ENCODE peak calls at places on chromosomes 3 and 15, in ten cellular contexts. One of them, this sample, is unnamed.

GRCh38 chr3:141949972-141950371 is 73.5 kb downstream of the ATP1B3 start:
- DNase-seq in cortex of kidney: no peak
- DNase-seq in activated CD4-positive, alpha-beta T cell treated with anti-CD3 and anti-CD28 coated beads, Interleukin-2, amount 50 U/mL, for 48 hours: no peak
- DNase-seq in NCI-H2029: no peak
- DNase-seq in psoas muscle: no peak
- DNase-seq in stimulated activated CD4-positive, alpha-beta T cell treated with anti-CD3 and anti-CD28 coated beads, Interleukin-4, amount 100 ng/mL, for 1 hour: no peak
- DNase-seq in AG04450: no peak
- DNase-seq in cardiac muscle cell: no peak
- DNase-seq in Ammon's horn: no peak
- DNase-seq in ELR: no peak
- DNase-seq in this sample: no peak

GRCh38 chr3:195556390-195556789 is 13.3 kb upstream of the PPP1R2 start:
- DNase-seq in activated CD4-positive, alpha-beta T cell treated with anti-CD3 and anti-CD28 coated beads, Interleukin-2, amount 50 U/mL, for 48 hours: peak; percentile 42
- DNase-seq in cardiac muscle cell: peak; percentile 47
- DNase-seq in stimulated activated CD4-positive, alpha-beta T cell treated with anti-CD3 and anti-CD28 coated beads, Interleukin-4, amount 100 ng/mL, for 1 hour: peak; percentile 40
- DNase-seq in psoas muscle: no peak
- DNase-seq in AG04450: no peak
- DNase-seq in Ammon's horn: peak; percentile 66
- DNase-seq in ELR: no peak
- DNase-seq in cortex of kidney: no peak
- DNase-seq in NCI-H2029: no peak
- DNase-seq in this sample: no peak

GRCh38 chr15:21270474-21270873 is 169.8 kb downstream of the POTEB3 start:
- DNase-seq in AG04450: no peak
- DNase-seq in activated CD4-positive, alpha-beta T cell treated with anti-CD3 and anti-CD28 coated beads, Interleukin-2, amount 50 U/mL, for 48 hours: no peak
- DNase-seq in psoas muscle: no peak
- DNase-seq in cardiac muscle cell: no peak
- DNase-seq in Ammon's horn: no peak
- DNase-seq in cortex of kidney: no peak
- DNase-seq in NCI-H2029: no peak
- DNase-seq in stimulated activated CD4-positive, alpha-beta T cell treated with anti-CD3 and anti-CD28 coated beads, Interleukin-4, amount 100 ng/mL, for 1 hour: no peak
- DNase-seq in ELR: no peak
- DNase-seq in this sample: no peak

GRCh38 chr15:42595641-42596240 is 20.3 kb downstream of the STARD9 start:
- DNase-seq in psoas muscle: no peak
- DNase-seq in stimulated activated CD4-positive, alpha-beta T cell treated with anti-CD3 and anti-CD28 coated beads, Interleukin-4, amount 100 ng/mL, for 1 hour: no peak
- DNase-seq in Ammon's horn: peak; percentile 47
- DNase-seq in cardiac muscle cell: no peak
- DNase-seq in AG04450: no peak
- DNase-seq in activated CD4-positive, alpha-beta T cell treated with anti-CD3 and anti-CD28 coated beads, Interleukin-2, amount 50 U/mL, for 48 hours: no peak
- DNase-seq in NCI-H2029: no peak
- DNase-seq in cortex of kidney: no peak
- DNase-seq in ELR: no peak
- DNase-seq in this sample: no peak

GRCh38 chr15:64561997-64562396 is 101.6 kb downstream of the ZNF609 start:
- DNase-seq in NCI-H2029: no peak
- DNase-seq in cardiac muscle cell: no peak
- DNase-seq in cortex of kidney: no peak
- DNase-seq in ELR: no peak
- DNase-seq in AG04450: no peak
- DNase-seq in activated CD4-positive, alpha-beta T cell treated with anti-CD3 and anti-CD28 coated beads, Interleukin-2, amount 50 U/mL, for 48 hours: no peak
- DNase-seq in stimulated activated CD4-positive, alpha-beta T cell treated with anti-CD3 and anti-CD28 coated beads, Interleukin-4, amount 100 ng/mL, for 1 hour: no peak
- DNase-seq in Ammon's horn: no peak
- DNase-seq in psoas muscle: no peak
- DNase-seq in this sample: no peak

GRCh38 chr3:197456271-197457091 is 99.3 kb downstream of the BDH1 start:
- DNase-seq in Ammon's horn: peak; percentile 82
- DNase-seq in AG04450: peak; percentile 75
- DNase-seq in activated CD4-positive, alpha-beta T cell treated with anti-CD3 and anti-CD28 coated beads, Interleukin-2, amount 50 U/mL, for 48 hours: peak; percentile 74
- DNase-seq in ELR: peak; percentile 95
- DNase-seq in cardiac muscle cell: peak; percentile 88
- DNase-seq in psoas muscle: peak; percentile 91
- DNase-seq in NCI-H2029: no peak
- DNase-seq in stimulated activated CD4-positive, alpha-beta T cell treated with anti-CD3 and anti-CD28 coated beads, Interleukin-4, amount 100 ng/mL, for 1 hour: peak; percentile 56
- DNase-seq in cortex of kidney: no peak
- DNase-seq in this sample: peak; percentile 68

GRCh38 chr3:69119681-69120080 is 2.7 kb downstream of the LMOD3 start:
- DNase-seq in activated CD4-positive, alpha-beta T cell treated with anti-CD3 and anti-CD28 coated beads, Interleukin-2, amount 50 U/mL, for 48 hours: no peak
- DNase-seq in psoas muscle: no peak
- DNase-seq in Ammon's horn: no peak
- DNase-seq in stimulated activated CD4-positive, alpha-beta T cell treated with anti-CD3 and anti-CD28 coated beads, Interleukin-4, amount 100 ng/mL, for 1 hour: no peak
- DNase-seq in NCI-H2029: no peak
- DNase-seq in ELR: no peak
- DNase-seq in cardiac muscle cell: no peak
- DNase-seq in AG04450: no peak
- DNase-seq in cortex of kidney: no peak
- DNase-seq in this sample: no peak

GRCh38 chr15:79475312-79475711 is 43.2 kb downstream of the MINAR1 start:
- DNase-seq in Ammon's horn: no peak
- DNase-seq in AG04450: no peak
- DNase-seq in cardiac muscle cell: no peak
- DNase-seq in psoas muscle: no peak
- DNase-seq in cortex of kidney: no peak
- DNase-seq in NCI-H2029: no peak
- DNase-seq in ELR: peak; percentile 35
- DNase-seq in stimulated activated CD4-positive, alpha-beta T cell treated with anti-CD3 and anti-CD28 coated beads, Interleukin-4, amount 100 ng/mL, for 1 hour: no peak
- DNase-seq in activated CD4-positive, alpha-beta T cell treated with anti-CD3 and anti-CD28 coated beads, Interleukin-2, amount 50 U/mL, for 48 hours: no peak
- DNase-seq in this sample: no peak

GRCh38 chr3:6921041-6921440 is 60.1 kb downstream of the GRM7 start:
- DNase-seq in activated CD4-positive, alpha-beta T cell treated with anti-CD3 and anti-CD28 coated beads, Interleukin-2, amount 50 U/mL, for 48 hours: no peak
- DNase-seq in cardiac muscle cell: no peak
- DNase-seq in NCI-H2029: peak; percentile 42
- DNase-seq in Ammon's horn: peak; percentile 66
- DNase-seq in ELR: no peak
- DNase-seq in stimulated activated CD4-positive, alpha-beta T cell treated with anti-CD3 and anti-CD28 coated beads, Interleukin-4, amount 100 ng/mL, for 1 hour: no peak
- DNase-seq in psoas muscle: no peak
- DNase-seq in cortex of kidney: no peak
- DNase-seq in AG04450: no peak
- DNase-seq in this sample: no peak

GRCh38 chr15:70421197-70421482 is 323.4 kb upstream of the TLE3 start:
- DNase-seq in Ammon's horn: no peak
- DNase-seq in cortex of kidney: no peak
- DNase-seq in ELR: no peak
- DNase-seq in AG04450: no peak
- DNase-seq in NCI-H2029: peak; percentile 70
- DNase-seq in activated CD4-positive, alpha-beta T cell treated with anti-CD3 and anti-CD28 coated beads, Interleukin-2, amount 50 U/mL, for 48 hours: no peak
- DNase-seq in cardiac muscle cell: no peak
- DNase-seq in stimulated activated CD4-positive, alpha-beta T cell treated with anti-CD3 and anti-CD28 coated beads, Interleukin-4, amount 100 ng/mL, for 1 hour: no peak
- DNase-seq in psoas muscle: no peak
- DNase-seq in this sample: no peak

GRCh38 chr15:101664303-101664913 is 12.2 kb upstream of the TM2D3 start:
- DNase-seq in stimulated activated CD4-positive, alpha-beta T cell treated with anti-CD3 and anti-CD28 coated beads, Interleukin-4, amount 100 ng/mL, for 1 hour: no peak
- DNase-seq in Ammon's horn: no peak
- DNase-seq in ELR: peak; percentile 53
- DNase-seq in NCI-H2029: no peak
- DNase-seq in psoas muscle: no peak
- DNase-seq in cardiac muscle cell: peak; percentile 19
- DNase-seq in cortex of kidney: no peak
- DNase-seq in AG04450: no peak
- DNase-seq in activated CD4-positive, alpha-beta T cell treated with anti-CD3 and anti-CD28 coated beads, Interleukin-2, amount 50 U/mL, for 48 hours: no peak
- DNase-seq in this sample: no peak

GRCh38 chr15:44667039-44667360 is 3.5 kb upstream of the SPG11 start:
- DNase-seq in ELR: no peak
- DNase-seq in cardiac muscle cell: no peak
- DNase-seq in Ammon's horn: no peak
- DNase-seq in activated CD4-positive, alpha-beta T cell treated with anti-CD3 and anti-CD28 coated beads, Interleukin-2, amount 50 U/mL, for 48 hours: no peak
- DNase-seq in NCI-H2029: no peak
- DNase-seq in stimulated activated CD4-positive, alpha-beta T cell treated with anti-CD3 and anti-CD28 coated beads, Interleukin-4, amount 100 ng/mL, for 1 hour: no peak
- DNase-seq in AG04450: no peak
- DNase-seq in cortex of kidney: no peak
- DNase-seq in psoas muscle: no peak
- DNase-seq in this sample: no peak

GRCh38 chr15:81323944-81324881 is at the start of gene STARD5:
- DNase-seq in AG04450: peak; percentile 88
- DNase-seq in activated CD4-positive, alpha-beta T cell treated with anti-CD3 and anti-CD28 coated beads, Interleukin-2, amount 50 U/mL, for 48 hours: peak; percentile 99
- DNase-seq in NCI-H2029: peak; percentile 85
- DNase-seq in cardiac muscle cell: peak; percentile 99
- DNase-seq in Ammon's horn: peak; percentile 98
- DNase-seq in stimulated activated CD4-positive, alpha-beta T cell treated with anti-CD3 and anti-CD28 coated beads, Interleukin-4, amount 100 ng/mL, for 1 hour: peak; percentile 98
- DNase-seq in cortex of kidney: peak; percentile 68
- DNase-seq in ELR: peak; percentile 97
- DNase-seq in psoas muscle: peak; percentile 99
- DNase-seq in this sample: peak; percentile 96

GRCh38 chr3:9390265-9390888 is 7.0 kb upstream of the SETD5 start:
- DNase-seq in cardiac muscle cell: no peak
- DNase-seq in NCI-H2029: no peak
- DNase-seq in ELR: no peak
- DNase-seq in stimulated activated CD4-positive, alpha-beta T cell treated with anti-CD3 and anti-CD28 coated beads, Interleukin-4, amount 100 ng/mL, for 1 hour: no peak
- DNase-seq in psoas muscle: no peak
- DNase-seq in AG04450: no peak
- DNase-seq in Ammon's horn: no peak
- DNase-seq in activated CD4-positive, alpha-beta T cell treated with anti-CD3 and anti-CD28 coated beads, Interleukin-2, amount 50 U/mL, for 48 hours: no peak
- DNase-seq in cortex of kidney: no peak
- DNase-seq in this sample: no peak

GRCh38 chr15:72857331-72858065 is 73.9 kb upstream of the ADPGK start:
- DNase-seq in activated CD4-positive, alpha-beta T cell treated with anti-CD3 and anti-CD28 coated beads, Interleukin-2, amount 50 U/mL, for 48 hours: no peak
- DNase-seq in Ammon's horn: no peak
- DNase-seq in NCI-H2029: no peak
- DNase-seq in cardiac muscle cell: no peak
- DNase-seq in AG04450: no peak
- DNase-seq in stimulated activated CD4-positive, alpha-beta T cell treated with anti-CD3 and anti-CD28 coated beads, Interleukin-4, amount 100 ng/mL, for 1 hour: no peak
- DNase-seq in cortex of kidney: no peak
- DNase-seq in ELR: no peak
- DNase-seq in psoas muscle: no peak
- DNase-seq in this sample: no peak

GRCh38 chr3:59300727-59301134 is 250.9 kb upstream of the CFAP20DC start:
- DNase-seq in cardiac muscle cell: no peak
- DNase-seq in Ammon's horn: no peak
- DNase-seq in activated CD4-positive, alpha-beta T cell treated with anti-CD3 and anti-CD28 coated beads, Interleukin-2, amount 50 U/mL, for 48 hours: no peak
- DNase-seq in cortex of kidney: no peak
- DNase-seq in NCI-H2029: no peak
- DNase-seq in AG04450: no peak
- DNase-seq in psoas muscle: no peak
- DNase-seq in stimulated activated CD4-positive, alpha-beta T cell treated with anti-CD3 and anti-CD28 coated beads, Interleukin-4, amount 100 ng/mL, for 1 hour: no peak
- DNase-seq in ELR: no peak
- DNase-seq in this sample: no peak

GRCh38 chr3:38099518-38099917 is 37.4 kb downstream of the ACAA1 start:
- DNase-seq in NCI-H2029: no peak
- DNase-seq in Ammon's horn: no peak
- DNase-seq in cardiac muscle cell: no peak
- DNase-seq in activated CD4-positive, alpha-beta T cell treated with anti-CD3 and anti-CD28 coated beads, Interleukin-2, amount 50 U/mL, for 48 hours: no peak
- DNase-seq in psoas muscle: no peak
- DNase-seq in AG04450: no peak
- DNase-seq in ELR: no peak
- DNase-seq in cortex of kidney: no peak
- DNase-seq in stimulated activated CD4-positive, alpha-beta T cell treated with anti-CD3 and anti-CD28 coated beads, Interleukin-4, amount 100 ng/mL, for 1 hour: no peak
- DNase-seq in this sample: no peak

GRCh38 chr3:54146383-54147239 is 24.3 kb downstream of the CACNA2D3 start:
- DNase-seq in cardiac muscle cell: peak; percentile 70
- DNase-seq in cortex of kidney: no peak
- DNase-seq in stimulated activated CD4-positive, alpha-beta T cell treated with anti-CD3 and anti-CD28 coated beads, Interleukin-4, amount 100 ng/mL, for 1 hour: no peak
- DNase-seq in Ammon's horn: peak; percentile 78
- DNase-seq in AG04450: no peak
- DNase-seq in ELR: peak; percentile 4
- DNase-seq in activated CD4-positive, alpha-beta T cell treated with anti-CD3 and anti-CD28 coated beads, Interleukin-2, amount 50 U/mL, for 48 hours: no peak
- DNase-seq in NCI-H2029: no peak
- DNase-seq in psoas muscle: peak; percentile 61
- DNase-seq in this sample: no peak

GRCh38 chr3:168722091-168722490 is 626.4 kb upstream of the GOLIM4 start:
- DNase-seq in cortex of kidney: no peak
- DNase-seq in NCI-H2029: no peak
- DNase-seq in psoas muscle: no peak
- DNase-seq in AG04450: no peak
- DNase-seq in Ammon's horn: no peak
- DNase-seq in cardiac muscle cell: no peak
- DNase-seq in activated CD4-positive, alpha-beta T cell treated with anti-CD3 and anti-CD28 coated beads, Interleukin-2, amount 50 U/mL, for 48 hours: no peak
- DNase-seq in stimulated activated CD4-positive, alpha-beta T cell treated with anti-CD3 and anti-CD28 coated beads, Interleukin-4, amount 100 ng/mL, for 1 hour: no peak
- DNase-seq in ELR: no peak
- DNase-seq in this sample: no peak

GRCh38 chr15:90558182-90558581 is 28.5 kb downstream of the CRTC3 start:
- DNase-seq in stimulated activated CD4-positive, alpha-beta T cell treated with anti-CD3 and anti-CD28 coated beads, Interleukin-4, amount 100 ng/mL, for 1 hour: no peak
- DNase-seq in NCI-H2029: no peak
- DNase-seq in Ammon's horn: no peak
- DNase-seq in psoas muscle: peak; percentile 19
- DNase-seq in ELR: no peak
- DNase-seq in activated CD4-positive, alpha-beta T cell treated with anti-CD3 and anti-CD28 coated beads, Interleukin-2, amount 50 U/mL, for 48 hours: no peak
- DNase-seq in cardiac muscle cell: peak; percentile 63
- DNase-seq in AG04450: no peak
- DNase-seq in cortex of kidney: no peak
- DNase-seq in this sample: no peak

GRCh38 chr3:105398407-105398806 is 31.7 kb downstream of the ALCAM start:
- DNase-seq in stimulated activated CD4-positive, alpha-beta T cell treated with anti-CD3 and anti-CD28 coated beads, Interleukin-4, amount 100 ng/mL, for 1 hour: no peak
- DNase-seq in cortex of kidney: no peak
- DNase-seq in activated CD4-positive, alpha-beta T cell treated with anti-CD3 and anti-CD28 coated beads, Interleukin-2, amount 50 U/mL, for 48 hours: no peak
- DNase-seq in cardiac muscle cell: no peak
- DNase-seq in ELR: no peak
- DNase-seq in psoas muscle: no peak
- DNase-seq in NCI-H2029: no peak
- DNase-seq in Ammon's horn: no peak
- DNase-seq in AG04450: no peak
- DNase-seq in this sample: no peak

GRCh38 chr3:81339040-81339845 is 422.2 kb downstream of the GBE1 start:
- DNase-seq in NCI-H2029: no peak
- DNase-seq in ELR: peak; percentile 62
- DNase-seq in stimulated activated CD4-positive, alpha-beta T cell treated with anti-CD3 and anti-CD28 coated beads, Interleukin-4, amount 100 ng/mL, for 1 hour: no peak
- DNase-seq in psoas muscle: no peak
- DNase-seq in cardiac muscle cell: peak; percentile 10
- DNase-seq in activated CD4-positive, alpha-beta T cell treated with anti-CD3 and anti-CD28 coated beads, Interleukin-2, amount 50 U/mL, for 48 hours: no peak
- DNase-seq in Ammon's horn: no peak
- DNase-seq in cortex of kidney: no peak
- DNase-seq in AG04450: no peak
- DNase-seq in this sample: no peak

GRCh38 chr15:26260517-26261133 is 397.5 kb upstream of the ATP10A start:
- DNase-seq in psoas muscle: no peak
- DNase-seq in cortex of kidney: no peak
- DNase-seq in activated CD4-positive, alpha-beta T cell treated with anti-CD3 and anti-CD28 coated beads, Interleukin-2, amount 50 U/mL, for 48 hours: peak; percentile 37
- DNase-seq in stimulated activated CD4-positive, alpha-beta T cell treated with anti-CD3 and anti-CD28 coated beads, Interleukin-4, amount 100 ng/mL, for 1 hour: peak; percentile 18
- DNase-seq in ELR: peak; percentile 0
- DNase-seq in NCI-H2029: peak; percentile 1
- DNase-seq in AG04450: no peak
- DNase-seq in cardiac muscle cell: peak; percentile 55
- DNase-seq in Ammon's horn: peak; percentile 33
- DNase-seq in this sample: peak; percentile 32

GRCh38 chr15:82847703-82848102 is 38.3 kb downstream of the WHAMM start:
- DNase-seq in cortex of kidney: no peak
- DNase-seq in activated CD4-positive, alpha-beta T cell treated with anti-CD3 and anti-CD28 coated beads, Interleukin-2, amount 50 U/mL, for 48 hours: no peak
- DNase-seq in psoas muscle: no peak
- DNase-seq in stimulated activated CD4-positive, alpha-beta T cell treated with anti-CD3 and anti-CD28 coated beads, Interleukin-4, amount 100 ng/mL, for 1 hour: no peak
- DNase-seq in cardiac muscle cell: no peak
- DNase-seq in Ammon's horn: no peak
- DNase-seq in AG04450: no peak
- DNase-seq in ELR: peak; percentile 36
- DNase-seq in NCI-H2029: no peak
- DNase-seq in this sample: no peak

GRCh38 chr3:52175416-52176187 is 21.4 kb upstream of the POC1A start:
- DNase-seq in stimulated activated CD4-positive, alpha-beta T cell treated with anti-CD3 and anti-CD28 coated beads, Interleukin-4, amount 100 ng/mL, for 1 hour: no peak
- DNase-seq in cardiac muscle cell: no peak
- DNase-seq in AG04450: no peak
- DNase-seq in cortex of kidney: no peak
- DNase-seq in activated CD4-positive, alpha-beta T cell treated with anti-CD3 and anti-CD28 coated beads, Interleukin-2, amount 50 U/mL, for 48 hours: no peak
- DNase-seq in Ammon's horn: no peak
- DNase-seq in psoas muscle: no peak
- DNase-seq in NCI-H2029: no peak
- DNase-seq in ELR: no peak
- DNase-seq in this sample: no peak

GRCh38 chr15:48868549-48868948 is 9.4 kb upstream of the EID1 start:
- DNase-seq in activated CD4-positive, alpha-beta T cell treated with anti-CD3 and anti-CD28 coated beads, Interleukin-2, amount 50 U/mL, for 48 hours: no peak
- DNase-seq in NCI-H2029: no peak
- DNase-seq in cortex of kidney: no peak
- DNase-seq in stimulated activated CD4-positive, alpha-beta T cell treated with anti-CD3 and anti-CD28 coated beads, Interleukin-4, amount 100 ng/mL, for 1 hour: no peak
- DNase-seq in cardiac muscle cell: no peak
- DNase-seq in AG04450: no peak
- DNase-seq in psoas muscle: no peak
- DNase-seq in ELR: peak; percentile 88
- DNase-seq in Ammon's horn: no peak
- DNase-seq in this sample: no peak

GRCh38 chr3:49869525-49870126 is at the start of gene CAMKV:
- DNase-seq in AG04450: no peak
- DNase-seq in NCI-H2029: peak; percentile 2
- DNase-seq in activated CD4-positive, alpha-beta T cell treated with anti-CD3 and anti-CD28 coated beads, Interleukin-2, amount 50 U/mL, for 48 hours: peak; percentile 30
- DNase-seq in psoas muscle: no peak
- DNase-seq in cortex of kidney: no peak
- DNase-seq in ELR: no peak
- DNase-seq in stimulated activated CD4-positive, alpha-beta T cell treated with anti-CD3 and anti-CD28 coated beads, Interleukin-4, amount 100 ng/mL, for 1 hour: peak; percentile 32
- DNase-seq in Ammon's horn: peak; percentile 25
- DNase-seq in cardiac muscle cell: peak; percentile 44
- DNase-seq in this sample: peak; percentile 50

GRCh38 chr15:63698731-63699130 is 101.5 kb downstream of the FBXL22 start:
- DNase-seq in Ammon's horn: no peak
- DNase-seq in stimulated activated CD4-positive, alpha-beta T cell treated with anti-CD3 and anti-CD28 coated beads, Interleukin-4, amount 100 ng/mL, for 1 hour: no peak
- DNase-seq in ELR: no peak
- DNase-seq in psoas muscle: no peak
- DNase-seq in cortex of kidney: no peak
- DNase-seq in activated CD4-positive, alpha-beta T cell treated with anti-CD3 and anti-CD28 coated beads, Interleukin-2, amount 50 U/mL, for 48 hours: no peak
- DNase-seq in NCI-H2029: no peak
- DNase-seq in AG04450: no peak
- DNase-seq in cardiac muscle cell: no peak
- DNase-seq in this sample: no peak

This sample was measured in activated naive CD8-positive, alpha-beta T cell treated with anti-CD3 and anti-CD28 coated beads, Interleukin-2, amount 10 ng/mL, durations not matched to agents 7 days and 5 days.